ENCODE peak calls at places on chromosomes 6 and 20, in eight cellular contexts. Z is upper lobe of right lung; T is aorta; P is bronchial epithelial cell; Y is CD4-positive, CD25-positive, alpha-beta regulatory T cell; R is HTR-8/SVneo; B is left ventricle myocardium inferior; G is stimulated activated CD8-positive, alpha-beta memory T cell treated with anti-CD3 and anti-CD28 coated beads, Interleukin-4, amount 100 ng/mL, for 24 hours. N is an unnamed sample.

GRCh38 chr6:142735182-142735581 is 209.8 kb downstream of the HIVEP2 start:
- DNase-seq in Z (no peak), T (no peak), P (no peak), Y (no peak), R (peak; percentile 25), B (no peak), G (no peak), N (no peak)

GRCh38 chr20:24872291-24873014 is 76.6 kb upstream of the CST7 start:
- DNase-seq in Z (peak; percentile 63), T (no peak), P (no peak), Y (no peak), R (no peak), B (no peak), G (no peak), N (no peak)

GRCh38 chr20:50670126-50670862 is 21.0 kb downstream of the RIPOR3 start:
- DNase-seq in Z (no peak), T (no peak), P (peak; percentile 97), Y (no peak), R (no peak), B (no peak), G (no peak), N (no peak)

GRCh38 chr6:135086414-135086764 is 31.8 kb upstream of the HBS1L start:
- DNase-seq in Z (no peak), T (no peak), P (no peak), Y (no peak), R (no peak), B (no peak), G (no peak), N (no peak)

GRCh38 chr6:123518441-123519190 is 118.1 kb downstream of the TRDN start:
- DNase-seq in Z (no peak), T (no peak), P (no peak), Y (no peak), R (no peak), B (no peak), G (no peak), N (no peak)

GRCh38 chr6:2841264-2842138 is at the start of gene SERPINB1:
- DNase-seq in Z (peak; percentile 98), T (peak; percentile 96), P (peak; percentile 84), Y (peak; percentile 67), R (peak; percentile 88), B (peak; percentile 91), G (peak; percentile 68), N (peak; percentile 77)

GRCh38 chr20:3621111-3621510 is 42.1 kb downstream of the GFRA4 start:
- DNase-seq in Z (no peak), T (no peak), P (no peak), Y (no peak), R (no peak), B (no peak), G (no peak), N (no peak)

GRCh38 chr6:89048985-89049384 is 31.6 kb upstream of the PNRC1 start:
- DNase-seq in Z (no peak), T (no peak), P (peak; percentile 68), Y (no peak), R (no peak), B (no peak), G (no peak), N (no peak)

GRCh38 chr20:58854638-58855471 is 2.3 kb downstream of the GNAS start:
- DNase-seq in Z (no peak), T (no peak), P (no peak), Y (no peak), R (no peak), B (no peak), G (no peak), N (no peak)

GRCh38 chr20:48725589-48725991 is 102.2 kb downstream of the PREX1 start:
- DNase-seq in Z (no peak), T (no peak), P (no peak), Y (no peak), R (peak; percentile 84), B (no peak), G (no peak), N (no peak)

GRCh38 chr6:79605061-79605460 is 26.1 kb upstream of the SH3BGRL2 start:
- DNase-seq in Z (no peak), T (no peak), P (no peak), Y (no peak), R (no peak), B (no peak), G (no peak), N (no peak)

GRCh38 chr20:3990741-3991140 is 24.6 kb downstream of the RNF24 start:
- DNase-seq in Z (no peak), T (no peak), P (no peak), Y (no peak), R (no peak), B (no peak), G (no peak), N (no peak)

GRCh38 chr6:34523441-34524206 is 32.5 kb downstream of the SPDEF start:
- DNase-seq in Z (peak; percentile 27), T (no peak), P (no peak), Y (no peak), R (no peak), B (peak; percentile 2), G (no peak), N (no peak)

GRCh38 chr6:97049254-97050004 is 124.9 kb downstream of the KLHL32 start:
- DNase-seq in Z (no peak), T (no peak), P (peak; percentile 70), Y (no peak), R (no peak), B (no peak), G (no peak), N (no peak)

GRCh38 chr6:118660218-118660569 is 8.8 kb upstream of the CEP85L start:
- DNase-seq in Z (no peak), T (no peak), P (no peak), Y (peak; percentile 52), R (no peak), B (no peak), G (peak; percentile 25), N (no peak)

GRCh38 chr20:61295726-61296628 is 43.9 kb downstream of the CDH4 start:
- DNase-seq in Z (no peak), T (no peak), P (peak; percentile 52), Y (no peak), R (peak; percentile 93), B (no peak), G (no peak), N (no peak)

GRCh38 chr6:136408205-136408604 is 118.6 kb upstream of the BCLAF1 start:
- DNase-seq in Z (no peak), T (no peak), P (peak; percentile 62), Y (no peak), R (no peak), B (no peak), G (no peak), N (no peak)

GRCh38 chr6:168342626-168343025 is 23.0 kb upstream of the DACT2 start:
- DNase-seq in Z (no peak), T (no peak), P (peak; percentile 33), Y (no peak), R (no peak), B (no peak), G (no peak), N (no peak)

GRCh38 chr6:111791415-111791814 is 81.8 kb downstream of the FYN start:
- DNase-seq in Z (no peak), T (no peak), P (no peak), Y (no peak), R (peak; percentile 26), B (no peak), G (no peak), N (no peak)

N was measured in stimulated activated effector memory CD8-positive, alpha-beta T cell treated with anti-CD3 and anti-CD28 coated beads, Interleukin-12 subunit alpha, Interleukin-12 subunit beta, amount 100 ng/mL, for 72 hours.